ENCODE peak calls at places on chromosomes 11 and 22, in seven cellular contexts. Z is thoracic aorta; A is PC-9; N is tibial nerve; U is naive thymus-derived CD4-positive, alpha-beta T cell; W is neuronal stem cell; K is tibial artery. B is an unnamed sample.

GRCh38 chr11:13128381-13128780 is 119.3 kb downstream of the RASSF10 start:
- DNase-seq in Z (no peak), A (no peak), N (no peak), U (no peak), W (no peak), K (no peak), B (no peak)

GRCh38 chr22:19019679-19020032 is 83.6 kb upstream of the PRODH start:
- DNase-seq in Z (no peak), A (no peak), N (no peak), U (no peak), W (no peak), K (no peak), B (no peak)

GRCh38 chr11:61310749-61311148 is 15.6 kb upstream of the VWCE start:
- DNase-seq in Z (no peak), A (no peak), N (no peak), U (no peak), W (no peak), K (no peak), B (no peak)

GRCh38 chr22:20192972-20193760 is 42.3 kb upstream of the CCDC188 start:
- DNase-seq in Z (no peak), A (no peak), N (no peak), U (no peak), W (no peak), K (no peak), B (no peak)

GRCh38 chr11:108654994-108655631 is 9.8 kb upstream of the DDX10 start:
- DNase-seq in Z (no peak), A (peak; percentile 47), N (no peak), U (peak; percentile 13), W (no peak), K (no peak), B (peak; percentile 16)

GRCh38 chr22:25002241-25002985 is 49.9 kb downstream of the KIAA1671 start:
- DNase-seq in Z (no peak), A (no peak), N (no peak), U (no peak), W (no peak), K (no peak), B (no peak)

GRCh38 chr11:111945198-111945597 is 8.1 kb downstream of the DIXDC1 start:
- DNase-seq in Z (no peak), A (no peak), N (no peak), U (no peak), W (no peak), K (no peak), B (no peak)

GRCh38 chr11:75553889-75554257 is 8.2 kb upstream of the SERPINH1 start:
- DNase-seq in Z (no peak), A (no peak), N (peak; percentile 26), U (no peak), W (no peak), K (no peak), B (no peak)

GRCh38 chr22:38069372-38070249 is 12.4 kb downstream of the PICK1 start:
- DNase-seq in Z (peak; percentile 88), A (no peak), N (peak; percentile 38), U (no peak), W (no peak), K (peak; percentile 87), B (no peak)

GRCh38 chr11:129881570-129882170 is 13.7 kb downstream of the NFRKB start:
- DNase-seq in Z (no peak), A (peak; percentile 38), N (no peak), U (peak; percentile 54), W (no peak), K (no peak), B (peak; percentile 64)

GRCh38 chr22:25453557-25453956 is 110.9 kb upstream of the GRK3 start:
- DNase-seq in Z (no peak), A (no peak), N (no peak), U (no peak), W (no peak), K (no peak), B (no peak)

GRCh38 chr11:59283825-59284772 is 71.4 kb upstream of the MPEG1 start:
- DNase-seq in Z (no peak), A (peak; percentile 37), N (peak; percentile 23), U (peak; percentile 68), W (peak; percentile 30), K (peak; percentile 41), B (no peak)

GRCh38 chr11:100574894-100575769 is 112.0 kb upstream of the ARHGAP42 start:
- DNase-seq in Z (no peak), A (no peak), N (no peak), U (no peak), W (no peak), K (no peak), B (no peak)

GRCh38 chr11:61011950-61012830 is 40.7 kb downstream of the CD6 start:
- DNase-seq in Z (no peak), A (no peak), N (no peak), U (no peak), W (no peak), K (peak; percentile 38), B (no peak)

GRCh38 chr11:2383823-2384722 is 7.0 kb downstream of the CD81 start:
- DNase-seq in Z (no peak), A (no peak), N (no peak), U (no peak), W (no peak), K (no peak), B (peak; percentile 50)

DNA sequence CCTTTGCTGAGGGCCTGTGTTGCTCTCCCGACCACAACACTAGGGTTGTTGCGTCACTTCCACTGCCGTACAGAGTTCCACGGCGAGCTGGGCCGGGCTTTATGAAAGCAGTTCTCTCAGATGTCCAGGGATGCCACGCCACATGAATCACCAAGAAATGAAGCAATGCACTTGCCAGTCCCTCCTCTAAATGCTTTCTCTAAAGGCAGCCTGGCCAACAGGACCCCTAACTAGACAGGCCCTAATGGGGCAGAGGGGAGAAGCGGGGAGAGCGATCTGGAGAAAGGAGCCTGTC is 188.7 kb downstream of the CTTN start:
- DNase-seq in Z (no peak), A (no peak), N (no peak), U (no peak), W (no peak), K (no peak), B (no peak)
- H3K9me3 ChIP-seq in Z (no peaks in the 10 kb centered on the region), A (no peaks in the 10 kb centered on the region), N (no peaks in the 10 kb centered on the region), U (no peaks in the 10 kb centered on the region), W (no peaks in the 10 kb centered on the region), K (no peaks in the 10 kb centered on the region), B (no peaks in the 10 kb centered on the region)

GRCh38 chr22:50483977-50484853 is 2.4 kb upstream of the MIOX start:
- DNase-seq in Z (no peak), A (no peak), N (no peak), U (no peak), W (no peak), K (no peak), B (no peak)

GRCh38 chr22:50482107-50483074 is 1.0 kb downstream of the ADM2 start:
- DNase-seq in Z (no peak), A (no peak), N (no peak), U (no peak), W (no peak), K (no peak), B (peak; percentile 6)

GRCh38 chr22:50481440-50482106 is at the start of gene ADM2:
- DNase-seq in Z (no peak), A (peak; percentile 47), N (no peak), U (peak; percentile 63), W (peak; percentile 49), K (no peak), B (peak; percentile 78)

GRCh38 chr22:50483556-50483955 is 2.2 kb downstream of the ADM2 start:
- DNase-seq in Z (no peak), A (no peak), N (no peak), U (no peak), W (no peak), K (no peak), B (no peak)

GRCh38 chr22:50483106-50483505 is 1.8 kb downstream of the ADM2 start:
- DNase-seq in Z (no peak), A (no peak), N (no peak), U (no peak), W (no peak), K (no peak), B (no peak)
- H3K27ac ChIP-seq in Z (no peak overlapping the region), A (no peak overlapping the region), N (no peak overlapping the region), U (no peak overlapping the region), W (no peak overlapping the region), K (no peak overlapping the region), B (no peak overlapping the region)

DNA sequence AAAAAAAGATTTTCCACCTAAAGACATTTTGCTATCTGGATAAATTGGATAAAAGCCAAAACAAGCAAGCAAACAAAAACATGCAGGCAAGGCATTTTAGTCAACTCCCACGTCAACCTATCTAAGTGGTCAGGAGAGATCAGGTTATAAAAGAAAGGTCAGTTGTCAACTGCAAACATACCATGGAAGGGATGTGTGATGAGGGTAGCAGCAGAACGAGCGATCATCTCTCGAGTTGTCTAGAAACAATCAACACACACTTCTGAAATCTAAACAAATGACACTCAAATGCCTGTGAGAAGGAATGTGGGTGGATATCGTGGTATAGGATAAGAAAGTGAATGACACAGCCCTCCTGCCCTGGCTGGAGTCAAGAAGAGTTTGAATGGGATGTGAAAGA is 10.9 kb downstream of the MTCH2 start:
- DNase-seq in Z (no peak), A (no peak), N (no peak), U (no peak), W (no peak), K (no peak), B (no peak)
- H3K36me3 ChIP-seq in Z (peaks cover 56% of the 10 kb centered on the region), A (peaks cover 28% of the 10 kb centered on the region), N (peaks cover 25% of the 10 kb centered on the region), U (peaks cover 64% of the 10 kb centered on the region), W (peaks cover 84% of the 10 kb centered on the region), K (peaks cover 100% of the 10 kb centered on the region), B (peaks cover 29% of the 10 kb centered on the region)

GRCh38 chr22:48054596-48054995 is 1292.1 kb downstream of the TBC1D22A start:
- DNase-seq in Z (no peak), A (no peak), N (no peak), U (no peak), W (no peak), K (no peak), B (no peak)
- H3K9me3 ChIP-seq in Z (no peaks in the 10 kb centered on the region), A (no peaks in the 10 kb centered on the region), N (peaks cover 9% of the 10 kb centered on the region), U (no peaks in the 10 kb centered on the region), W (no peaks in the 10 kb centered on the region), K (peaks cover 12% of the 10 kb centered on the region), B (no peaks in the 10 kb centered on the region)

DNA sequence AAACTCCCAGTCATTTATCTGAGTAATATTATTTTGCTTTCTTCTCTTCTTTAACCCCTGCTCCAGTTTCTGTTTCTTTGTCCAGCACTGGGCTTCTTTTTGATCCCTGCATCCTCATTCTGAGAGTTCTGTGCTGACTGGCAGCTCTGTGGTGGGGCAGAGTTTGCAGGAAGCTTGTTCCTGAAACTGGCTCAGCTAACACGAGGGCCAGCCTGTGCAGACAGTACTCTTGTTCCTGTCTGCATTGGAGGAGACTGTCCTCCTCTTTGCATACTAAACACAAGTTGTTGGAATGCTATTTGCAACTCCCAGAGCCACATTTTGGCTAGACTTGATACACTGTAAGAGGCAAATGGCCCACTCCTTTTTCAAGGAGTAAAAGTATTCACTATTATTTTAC is 93.1 kb upstream of the HORMAD2 start:
- DNase-seq in Z (no peak), A (no peak), N (no peak), U (no peak), W (no peak), K (no peak), B (no peak)
- H3K27ac ChIP-seq in Z (no peak overlapping the region), A (no peak overlapping the region), N (no peak overlapping the region), U (no peak overlapping the region), W (peak overlapping the region; percentile 1), K (no peak overlapping the region), B (no peak overlapping the region)